ENCODE peak calls at places on chromosome 12, in ten cellular contexts. K is foreskin fibroblast; I is smooth muscle cell of the brain vasculature; Q is hypothalamus; S is SK-N-DZ; T is stimulated activated CD8-positive, alpha-beta memory T cell treated with anti-CD3 and anti-CD28 coated beads, Interleukin-15, amount 100 ng/mL, for 24 hours; N is memory B cell; O is ELR; V is astrocyte; R is suprapubic skin. W is an unnamed sample.

GRCh38 chr12:65123435-65124063 is 2.4 kb upstream of the WIF1 start:
- DNase-seq in K (peak; percentile 69), I (peak; percentile 6), Q (no peak), S (peak; percentile 22), T (no peak), N (no peak), O (peak; percentile 67), V (no peak), R (no peak), W (no peak)

GRCh38 chr12:109766251-109766778 is 52.7 kb downstream of the FAM222A start:
- DNase-seq in K (no peak), I (no peak), Q (no peak), S (no peak), T (no peak), N (no peak), O (no peak), V (no peak), R (peak; percentile 69), W (no peak)

GRCh38 chr12:11718105-11718504 is 68.6 kb downstream of the ETV6 start:
- DNase-seq in K (no peak), I (no peak), Q (no peak), S (no peak), T (no peak), N (no peak), O (peak; percentile 7), V (no peak), R (no peak), W (no peak)

GRCh38 chr12:76936562-76937185 is 57.9 kb upstream of the CSRP2 start:
- DNase-seq in K (no peak), I (no peak), Q (no peak), S (no peak), T (no peak), N (no peak), O (no peak), V (no peak), R (no peak), W (no peak)

GRCh38 chr12:1826867-1827705 is 6.7 kb downstream of the LRTM2 start:
- DNase-seq in K (no peak), I (no peak), Q (no peak), S (no peak), T (no peak), N (no peak), O (no peak), V (no peak), R (no peak), W (no peak)

GRCh38 chr12:76927170-76927784 is 48.5 kb upstream of the CSRP2 start:
- DNase-seq in K (peak; percentile 68), I (peak; percentile 7), Q (no peak), S (peak; percentile 30), T (no peak), N (no peak), O (peak; percentile 56), V (no peak), R (no peak), W (no peak)

GRCh38 chr12:15074351-15074750 is 101.5 kb downstream of the PDE6H start:
- DNase-seq in K (peak; percentile 19), I (no peak), Q (no peak), S (no peak), T (no peak), N (no peak), O (no peak), V (no peak), R (no peak), W (no peak)

GRCh38 chr12:93990832-93991748 is 157.3 kb upstream of the PLXNC1 start:
- DNase-seq in K (peak; percentile 67), I (peak; percentile 13), Q (peak; percentile 28), S (peak; percentile 77), T (no peak), N (no peak), O (peak; percentile 69), V (peak; percentile 47), R (no peak), W (peak; percentile 31)

GRCh38 chr12:117857632-117858274 is 111.0 kb downstream of the KSR2 start:
- DNase-seq in K (peak; percentile 47), I (no peak), Q (no peak), S (peak; percentile 53), T (peak; percentile 22), N (no peak), O (peak; percentile 67), V (peak; percentile 14), R (no peak), W (peak; percentile 38)

GRCh38 chr12:57280234-57281062 is 29.5 kb upstream of the STAC3 start:
- DNase-seq in K (peak; percentile 95), I (peak; percentile 44), Q (no peak), S (peak; percentile 95), T (peak; percentile 27), N (peak; percentile 34), O (peak; percentile 95), V (peak; percentile 98), R (no peak), W (peak; percentile 62)

GRCh38 chr12:68317047-68317667 is 15.0 kb downstream of the MDM1 start:
- DNase-seq in K (peak; percentile 70), I (peak; percentile 56), Q (no peak), S (peak; percentile 61), T (no peak), N (peak; percentile 52), O (peak; percentile 72), V (no peak), R (no peak), W (peak; percentile 24)

GRCh38 chr12:110247340-110248095 is 33.5 kb upstream of the ATP2A2 start:
- DNase-seq in K (no peak), I (no peak), Q (no peak), S (no peak), T (no peak), N (no peak), O (peak; percentile 23), V (no peak), R (no peak), W (peak; percentile 85)

GRCh38 chr12:84738481-84738972 is 174.1 kb downstream of the SLC6A15 start:
- DNase-seq in K (peak; percentile 87), I (no peak), Q (no peak), S (no peak), T (no peak), N (no peak), O (peak; percentile 10), V (peak; percentile 80), R (no peak), W (no peak)

GRCh38 chr12:103955811-103956514 is 9.7 kb upstream of the TDG start:
- DNase-seq in K (no peak), I (no peak), Q (no peak), S (no peak), T (no peak), N (no peak), O (peak; percentile 20), V (peak; percentile 53), R (no peak), W (no peak)

W was measured in mucosa of gallbladder.